ENCODE peak calls at places on chromosomes 16 and 17, in six cellular contexts. One of them, this sample, is unnamed.

GRCh38 chr17:13477180-13477611 is 124.5 kb downstream of the HS3ST3A1 start:
- DNase-seq in iPS DF 6.9: no peak
- DNase-seq in GM23248: peak
- DNase-seq in M059J: peak
- DNase-seq in HL-60: no peak
- DNase-seq in activated naive CD4-positive, alpha-beta T cell treated with anti-CD3 and anti-CD28 coated beads for 36 hours: no peak
- DNase-seq in this sample: no peak

GRCh38 chr17:41777579-41778188 is 8.8 kb downstream of the JUP start:
- DNase-seq in GM23248: peak
- DNase-seq in HL-60: no peak
- DNase-seq in M059J: peak
- DNase-seq in iPS DF 6.9: no peak
- DNase-seq in activated naive CD4-positive, alpha-beta T cell treated with anti-CD3 and anti-CD28 coated beads for 36 hours: no peak
- DNase-seq in this sample: no peak

GRCh38 chr16:369866-370436 is 387 bp downstream of the MRPL28 start:
- DNase-seq in activated naive CD4-positive, alpha-beta T cell treated with anti-CD3 and anti-CD28 coated beads for 36 hours: no peak
- DNase-seq in GM23248: peak
- DNase-seq in iPS DF 6.9: no peak
- DNase-seq in HL-60: no peak
- DNase-seq in M059J: no peak
- DNase-seq in this sample: no peak

GRCh38 chr17:75572713-75573539 is 14.7 kb upstream of the MYO15B start:
- DNase-seq in iPS DF 6.9: no peak
- DNase-seq in M059J: no peak
- DNase-seq in HL-60: no peak
- DNase-seq in activated naive CD4-positive, alpha-beta T cell treated with anti-CD3 and anti-CD28 coated beads for 36 hours: no peak
- DNase-seq in GM23248: no peak
- DNase-seq in this sample: no peak

GRCh38 chr17:9837551-9838471 is 12.1 kb downstream of the GLP2R start:
- DNase-seq in iPS DF 6.9: no peak
- DNase-seq in HL-60: no peak
- DNase-seq in activated naive CD4-positive, alpha-beta T cell treated with anti-CD3 and anti-CD28 coated beads for 36 hours: no peak
- DNase-seq in GM23248: peak
- DNase-seq in M059J: peak
- DNase-seq in this sample: no peak

GRCh38 chr16:81652798-81653505 is 126.1 kb upstream of the PLCG2 start:
- DNase-seq in iPS DF 6.9: no peak
- DNase-seq in activated naive CD4-positive, alpha-beta T cell treated with anti-CD3 and anti-CD28 coated beads for 36 hours: no peak
- DNase-seq in HL-60: no peak
- DNase-seq in GM23248: no peak
- DNase-seq in M059J: no peak
- DNase-seq in this sample: no peak

GRCh38 chr16:75251280-75252048 is at the start of gene BCAR1:
- DNase-seq in GM23248: peak
- DNase-seq in iPS DF 6.9: no peak
- DNase-seq in HL-60: no peak
- DNase-seq in activated naive CD4-positive, alpha-beta T cell treated with anti-CD3 and anti-CD28 coated beads for 36 hours: peak
- DNase-seq in M059J: peak
- DNase-seq in this sample: no peak

GRCh38 chr16:25109643-25110042 is 1.9 kb upstream of the LCMT1 start:
- DNase-seq in iPS DF 6.9: no peak
- DNase-seq in GM23248: peak
- DNase-seq in M059J: peak
- DNase-seq in activated naive CD4-positive, alpha-beta T cell treated with anti-CD3 and anti-CD28 coated beads for 36 hours: no peak
- DNase-seq in HL-60: no peak
- DNase-seq in this sample: no peak

GRCh38 chr17:83198366-83199341 is 119.2 kb downstream of the METRNL start:
- DNase-seq in GM23248: no peak
- DNase-seq in HL-60: no peak
- DNase-seq in M059J: no peak
- DNase-seq in iPS DF 6.9: no peak
- DNase-seq in activated naive CD4-positive, alpha-beta T cell treated with anti-CD3 and anti-CD28 coated beads for 36 hours: no peak
- DNase-seq in this sample: no peak

GRCh38 chr16:58481931-58482330 is 18.0 kb upstream of the NDRG4 start:
- DNase-seq in iPS DF 6.9: no peak
- DNase-seq in activated naive CD4-positive, alpha-beta T cell treated with anti-CD3 and anti-CD28 coated beads for 36 hours: no peak
- DNase-seq in GM23248: peak
- DNase-seq in HL-60: no peak
- DNase-seq in M059J: peak
- DNase-seq in this sample: no peak

GRCh38 chr16:71569621-71570020 is 7.3 kb downstream of the TAT start:
- DNase-seq in GM23248: no peak
- DNase-seq in M059J: no peak
- DNase-seq in activated naive CD4-positive, alpha-beta T cell treated with anti-CD3 and anti-CD28 coated beads for 36 hours: no peak
- DNase-seq in iPS DF 6.9: no peak
- DNase-seq in HL-60: no peak
- DNase-seq in this sample: no peak

GRCh38 chr16:22282254-22282892 is 14.8 kb upstream of the POLR3E start:
- DNase-seq in GM23248: no peak
- DNase-seq in activated naive CD4-positive, alpha-beta T cell treated with anti-CD3 and anti-CD28 coated beads for 36 hours: no peak
- DNase-seq in iPS DF 6.9: no peak
- DNase-seq in HL-60: no peak
- DNase-seq in M059J: no peak
- DNase-seq in this sample: no peak

GRCh38 chr16:10180771-10181163 is 1.5 kb downstream of the GRIN2A start:
- DNase-seq in iPS DF 6.9: no peak
- DNase-seq in HL-60: peak
- DNase-seq in activated naive CD4-positive, alpha-beta T cell treated with anti-CD3 and anti-CD28 coated beads for 36 hours: peak
- DNase-seq in GM23248: peak
- DNase-seq in M059J: no peak
- DNase-seq in this sample: peak

GRCh38 chr16:88911148-88911945 is 44.9 kb upstream of the PABPN1L start:
- DNase-seq in activated naive CD4-positive, alpha-beta T cell treated with anti-CD3 and anti-CD28 coated beads for 36 hours: no peak
- DNase-seq in M059J: no peak
- DNase-seq in HL-60: no peak
- DNase-seq in iPS DF 6.9: no peak
- DNase-seq in GM23248: no peak
- DNase-seq in this sample: no peak

GRCh38 chr17:82670661-82671060 is 22.4 kb upstream of the WDR45B start:
- DNase-seq in HL-60: no peak
- DNase-seq in iPS DF 6.9: no peak
- DNase-seq in GM23248: no peak
- DNase-seq in activated naive CD4-positive, alpha-beta T cell treated with anti-CD3 and anti-CD28 coated beads for 36 hours: no peak
- DNase-seq in M059J: no peak
- DNase-seq in this sample: no peak

GRCh38 chr16:86964846-86965245 is 352.3 kb downstream of the C16orf95 start:
- DNase-seq in GM23248: no peak
- DNase-seq in HL-60: no peak
- DNase-seq in M059J: no peak
- DNase-seq in iPS DF 6.9: no peak
- DNase-seq in activated naive CD4-positive, alpha-beta T cell treated with anti-CD3 and anti-CD28 coated beads for 36 hours: no peak
- DNase-seq in this sample: no peak

GRCh38 chr17:51435641-51436091 is 175.3 kb downstream of the UTP18 start:
- DNase-seq in activated naive CD4-positive, alpha-beta T cell treated with anti-CD3 and anti-CD28 coated beads for 36 hours: peak
- DNase-seq in M059J: peak
- DNase-seq in iPS DF 6.9: peak
- DNase-seq in GM23248: peak
- DNase-seq in HL-60: peak
- DNase-seq in this sample: peak

GRCh38 chr17:81567191-81567590 is 15.0 kb upstream of the FAAP100 start:
- DNase-seq in M059J: no peak
- DNase-seq in HL-60: no peak
- DNase-seq in iPS DF 6.9: no peak
- DNase-seq in GM23248: no peak
- DNase-seq in activated naive CD4-positive, alpha-beta T cell treated with anti-CD3 and anti-CD28 coated beads for 36 hours: no peak
- DNase-seq in this sample: no peak

GRCh38 chr16:20415541-20415940 is 6.2 kb downstream of the ACSM5 start:
- DNase-seq in HL-60: no peak
- DNase-seq in activated naive CD4-positive, alpha-beta T cell treated with anti-CD3 and anti-CD28 coated beads for 36 hours: no peak
- DNase-seq in GM23248: peak
- DNase-seq in M059J: peak
- DNase-seq in iPS DF 6.9: no peak
- DNase-seq in this sample: no peak

GRCh38 chr17:12985431-12986285 is 32.2 kb downstream of the ELAC2 start:
- DNase-seq in GM23248: peak
- DNase-seq in iPS DF 6.9: no peak
- DNase-seq in M059J: peak
- DNase-seq in activated naive CD4-positive, alpha-beta T cell treated with anti-CD3 and anti-CD28 coated beads for 36 hours: no peak
- DNase-seq in HL-60: no peak
- DNase-seq in this sample: no peak

GRCh38 chr16:11253009-11253994 is 2.7 kb downstream of the SOCS1 start:
- DNase-seq in activated naive CD4-positive, alpha-beta T cell treated with anti-CD3 and anti-CD28 coated beads for 36 hours: peak
- DNase-seq in HL-60: no peak
- DNase-seq in iPS DF 6.9: no peak
- DNase-seq in GM23248: peak
- DNase-seq in M059J: peak
- DNase-seq in this sample: peak

GRCh38 chr17:53628011-53628410 is 194.7 kb upstream of the KIF2B start:
- DNase-seq in GM23248: peak
- DNase-seq in HL-60: no peak
- DNase-seq in activated naive CD4-positive, alpha-beta T cell treated with anti-CD3 and anti-CD28 coated beads for 36 hours: no peak
- DNase-seq in M059J: peak
- DNase-seq in iPS DF 6.9: no peak
- DNase-seq in this sample: no peak

GRCh38 chr17:61139219-61139618 is 260.4 kb upstream of the TBX2 start:
- DNase-seq in HL-60: peak
- DNase-seq in iPS DF 6.9: no peak
- DNase-seq in GM23248: peak
- DNase-seq in M059J: peak
- DNase-seq in activated naive CD4-positive, alpha-beta T cell treated with anti-CD3 and anti-CD28 coated beads for 36 hours: peak
- DNase-seq in this sample: peak

GRCh38 chr17:36212958-36213357 is 2.1 kb downstream of the CCL4L2 start:
- DNase-seq in GM23248: no peak
- DNase-seq in M059J: no peak
- DNase-seq in iPS DF 6.9: no peak
- DNase-seq in activated naive CD4-positive, alpha-beta T cell treated with anti-CD3 and anti-CD28 coated beads for 36 hours: no peak
- DNase-seq in HL-60: peak
- DNase-seq in this sample: no peak

GRCh38 chr17:77534137-77534536 is 393.4 kb downstream of the SEC14L1 start:
- DNase-seq in iPS DF 6.9: no peak
- DNase-seq in HL-60: no peak
- DNase-seq in GM23248: no peak
- DNase-seq in M059J: no peak
- DNase-seq in activated naive CD4-positive, alpha-beta T cell treated with anti-CD3 and anti-CD28 coated beads for 36 hours: no peak
- DNase-seq in this sample: no peak

GRCh38 chr16:58056580-58056979 is 31.0 kb downstream of the MMP15 start:
- DNase-seq in M059J: no peak
- DNase-seq in iPS DF 6.9: no peak
- DNase-seq in GM23248: no peak
- DNase-seq in activated naive CD4-positive, alpha-beta T cell treated with anti-CD3 and anti-CD28 coated beads for 36 hours: no peak
- DNase-seq in HL-60: no peak
- DNase-seq in this sample: no peak

GRCh38 chr16:30659507-30660423 is 1.5 kb downstream of the FBRS start:
- DNase-seq in GM23248: peak
- DNase-seq in iPS DF 6.9: no peak
- DNase-seq in activated naive CD4-positive, alpha-beta T cell treated with anti-CD3 and anti-CD28 coated beads for 36 hours: peak
- DNase-seq in M059J: no peak
- DNase-seq in HL-60: peak
- DNase-seq in this sample: peak

GRCh38 chr17:78915872-78916632 is 9.1 kb downstream of the TIMP2 start:
- DNase-seq in iPS DF 6.9: no peak
- DNase-seq in HL-60: peak
- DNase-seq in M059J: peak
- DNase-seq in GM23248: peak
- DNase-seq in activated naive CD4-positive, alpha-beta T cell treated with anti-CD3 and anti-CD28 coated beads for 36 hours: no peak
- DNase-seq in this sample: no peak

GRCh38 chr16:17370233-17371013 is 100.3 kb downstream of the XYLT1 start:
- DNase-seq in iPS DF 6.9: no peak
- DNase-seq in HL-60: no peak
- DNase-seq in M059J: peak
- DNase-seq in activated naive CD4-positive, alpha-beta T cell treated with anti-CD3 and anti-CD28 coated beads for 36 hours: no peak
- DNase-seq in GM23248: peak
- DNase-seq in this sample: no peak

GRCh38 chr17:29115906-29116651 is 64.1 kb downstream of the MYO18A start:
- DNase-seq in M059J: peak
- DNase-seq in iPS DF 6.9: peak
- DNase-seq in activated naive CD4-positive, alpha-beta T cell treated with anti-CD3 and anti-CD28 coated beads for 36 hours: peak
- DNase-seq in HL-60: peak
- DNase-seq in GM23248: peak
- DNase-seq in this sample: peak

This sample was measured in DND-41.